ENCODE peak calls at places on chromosomes 13 and 19, in seven cellular contexts. H, B, J, A, S, G and R are unnamed samples.

GRCh38 chr19:53864308-53864836 is 3.3 kb upstream of the MYADM start:
- DNase-seq in H (peak), B (no peak), J (peak), A (no peak), S (no peak), G (peak), R (no peak)

GRCh38 chr19:33406521-33407139 is 33.1 kb downstream of the CEBPG start:
- DNase-seq in H (peak), B (no peak), J (peak), A (peak), S (peak), G (peak), R (peak)

GRCh38 chr19:32748497-32748896 is 28.9 kb downstream of the TDRD12 start:
- DNase-seq in H (peak), B (no peak), J (peak), A (no peak), S (no peak), G (peak), R (no peak)

GRCh38 chr19:15107056-15108010 is at the start of gene SYDE1:
- DNase-seq in H (peak), B (no peak), J (peak), A (no peak), S (no peak), G (no peak), R (peak)

GRCh38 chr19:10450191-10450852 is 30.0 kb downstream of the PDE4A start:
- DNase-seq in H (no peak), B (no peak), J (no peak), A (no peak), S (no peak), G (no peak), R (no peak)

GRCh38 chr13:39506559-39507390 is 96.2 kb downstream of the LHFPL6 start:
- DNase-seq in H (no peak), B (no peak), J (no peak), A (no peak), S (no peak), G (no peak), R (peak)

GRCh38 chr19:41699231-41699967 is 9.0 kb upstream of the CEACAM5 start:
- DNase-seq in H (no peak), B (no peak), J (peak), A (no peak), S (no peak), G (no peak), R (no peak)

GRCh38 chr13:108915634-108916497 is 286.5 kb downstream of the MYO16 start:
- DNase-seq in H (peak), B (peak), J (peak), A (peak), S (peak), G (peak), R (peak)

GRCh38 chr13:110616103-110617101 is 1.1 kb downstream of the NAXD start:
- DNase-seq in H (peak), B (no peak), J (peak), A (peak), S (no peak), G (peak), R (peak)

GRCh38 chr19:38877781-38878574 is at the start of gene RINL:
- DNase-seq in H (no peak), B (no peak), J (no peak), A (no peak), S (no peak), G (peak), R (no peak)

GRCh38 chr19:9881720-9882119 is 46.6 kb downstream of the PIN1 start:
- DNase-seq in H (no peak), B (no peak), J (no peak), A (peak), S (no peak), G (no peak), R (no peak)

GRCh38 chr13:34657716-34658115 is 284.4 kb upstream of the NBEA start:
- DNase-seq in H (no peak), B (no peak), J (peak), A (no peak), S (no peak), G (no peak), R (peak)

GRCh38 chr13:26249551-26249950 is 4.4 kb upstream of the CDK8 start:
- DNase-seq in H (no peak), B (no peak), J (no peak), A (no peak), S (no peak), G (no peak), R (no peak)

GRCh38 chr19:6639439-6639838 is 30.5 kb downstream of the TNFSF14 start:
- DNase-seq in H (no peak), B (no peak), J (no peak), A (no peak), S (no peak), G (no peak), R (no peak)

GRCh38 chr13:74669149-74669548 is 534.9 kb upstream of the KLF12 start:
- DNase-seq in H (no peak), B (no peak), J (no peak), A (no peak), S (no peak), G (no peak), R (no peak)

GRCh38 chr19:41407271-41407670 is 9.7 kb downstream of the BCKDHA start:
- DNase-seq in H (no peak), B (no peak), J (no peak), A (no peak), S (no peak), G (no peak), R (no peak)

GRCh38 chr13:28423010-28423409 is 71.9 kb downstream of the FLT1 start:
- DNase-seq in H (no peak), B (peak), J (no peak), A (no peak), S (no peak), G (no peak), R (no peak)

GRCh38 chr13:26895081-26895807 is 134.7 kb upstream of the GPR12 start:
- DNase-seq in H (no peak), B (no peak), J (no peak), A (no peak), S (no peak), G (no peak), R (no peak)

GRCh38 chr13:40031031-40031430 is 375.6 kb downstream of the COG6 start:
- DNase-seq in H (no peak), B (no peak), J (no peak), A (no peak), S (no peak), G (no peak), R (peak)

GRCh38 chr13:112627161-112627560 is 39.2 kb upstream of the TUBGCP3 start:
- DNase-seq in H (no peak), B (no peak), J (no peak), A (no peak), S (no peak), G (no peak), R (no peak)

GRCh38 chr19:49924004-49924880 is 4.8 kb upstream of the ATF5 start:
- DNase-seq in H (no peak), B (peak), J (no peak), A (no peak), S (no peak), G (no peak), R (no peak)

GRCh38 chr19:47704024-47704423 is 9.2 kb upstream of the EHD2 start:
- DNase-seq in H (no peak), B (no peak), J (no peak), A (no peak), S (no peak), G (no peak), R (peak)

GRCh38 chr13:90477194-90477593 is 870.3 kb upstream of the MIR17HG start:
- DNase-seq in H (no peak), B (no peak), J (no peak), A (no peak), S (no peak), G (no peak), R (no peak)

GRCh38 chr13:99982021-99982740 is 597 bp downstream of the ZIC2 start:
- DNase-seq in H (no peak), B (no peak), J (peak), A (no peak), S (no peak), G (peak), R (no peak)

GRCh38 chr13:49421391-49421790 is 22.5 kb downstream of the CAB39L start:
- DNase-seq in H (peak), B (peak), J (peak), A (peak), S (no peak), G (peak), R (no peak)

GRCh38 chr19:41928221-41928683 is at the start of gene ERFL:
- DNase-seq in H (no peak), B (no peak), J (no peak), A (no peak), S (no peak), G (peak), R (no peak)

GRCh38 chr19:55519461-55520311 is 17.2 kb downstream of the SBK2 start:
- DNase-seq in H (peak), B (no peak), J (peak), A (no peak), S (no peak), G (no peak), R (peak)
- TF ChIP-seq CEBPB in H (no peak), B (no peak), J (peak), A (no peak), S (no peak), G (peak), R (peak)

GRCh38 chr13:47211106-47211505 is 314.3 kb upstream of the HTR2A start:
- DNase-seq in H (no peak), B (no peak), J (no peak), A (no peak), S (peak), G (no peak), R (peak)

GRCh38 chr13:47216176-47216822 is 319.4 kb upstream of the HTR2A start:
- DNase-seq in H (no peak), B (no peak), J (no peak), A (no peak), S (no peak), G (no peak), R (peak)

GRCh38 chr13:47215741-47216140 is 318.9 kb upstream of the HTR2A start:
- DNase-seq in H (no peak), B (no peak), J (peak), A (no peak), S (peak), G (no peak), R (peak)

GRCh38 chr13:47218611-47219010 is 321.8 kb upstream of the HTR2A start:
- DNase-seq in H (no peak), B (no peak), J (no peak), A (no peak), S (no peak), G (no peak), R (no peak)

DNA sequence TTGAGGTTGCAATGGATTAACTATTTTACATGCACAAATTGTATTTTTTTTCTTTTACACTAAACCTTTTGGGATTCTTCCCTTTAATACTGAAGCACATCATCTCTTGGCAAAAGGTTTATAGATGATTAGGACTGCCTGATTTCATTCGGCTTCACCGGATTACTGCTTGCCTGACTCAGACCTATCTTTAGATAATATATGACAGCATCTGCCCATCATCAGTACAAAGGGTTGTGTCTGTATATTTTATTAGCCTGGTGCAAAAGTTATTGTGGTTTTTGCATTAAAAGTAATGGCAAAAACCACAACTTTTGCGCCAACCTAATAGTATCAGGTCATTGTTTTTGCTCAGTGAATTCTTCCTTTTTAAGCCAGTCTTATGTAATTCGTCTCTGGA is 316.2 kb upstream of the HTR2A start:
- DNase-seq in H (no peak), B (no peak), J (no peak), A (no peak), S (no peak), G (no peak), R (peak)
- TF ChIP-seq RAD21 in H (no peak), B (no peak), J (no peak), A (no peak), S (no peak), G (no peak), R (no peak)

GRCh38 chr13:71578048-71578447 is 289.0 kb downstream of the DACH1 start:
- DNase-seq in H (no peak), B (no peak), J (no peak), A (no peak), S (no peak), G (no peak), R (no peak)
- TF ChIP-seq CEBPB in H (no peak), B (no peak), J (no peak), A (no peak), S (no peak), G (no peak), R (no peak)

GRCh38 chr19:35120492-35120891 is 4.9 kb downstream of the FXYD3 start:
- DNase-seq in H (no peak), B (no peak), J (peak), A (no peak), S (no peak), G (no peak), R (peak)
- TF ChIP-seq RAD21 in H (no peak), B (no peak), J (no peak), A (no peak), S (no peak), G (no peak), R (no peak)

DNA sequence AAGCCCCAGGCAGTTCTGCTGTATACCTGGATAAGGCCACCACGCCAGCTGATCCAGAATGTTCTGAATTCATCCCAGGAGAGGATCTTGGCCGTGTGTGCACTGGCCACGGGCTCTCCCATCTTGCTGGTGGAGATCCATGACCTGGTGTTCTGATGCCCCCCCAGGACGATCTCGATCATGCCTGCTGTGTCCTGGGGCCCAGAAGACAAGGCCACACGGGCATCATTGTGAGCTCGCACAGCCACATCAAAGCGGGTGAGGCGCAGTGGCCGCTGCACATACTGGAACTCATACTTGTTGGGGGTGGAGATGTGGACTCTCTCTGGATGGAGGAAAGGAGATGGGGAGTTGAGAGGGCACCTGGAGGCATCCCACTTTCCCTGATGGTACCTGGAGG is 40.1 kb downstream of the F2RL3 start:
- DNase-seq in H (no peak), B (no peak), J (no peak), A (no peak), S (no peak), G (no peak), R (no peak)
- TF ChIP-seq CEBPB in H (no peak), B (no peak), J (no peak), A (no peak), S (no peak), G (no peak), R (no peak)

DNA sequence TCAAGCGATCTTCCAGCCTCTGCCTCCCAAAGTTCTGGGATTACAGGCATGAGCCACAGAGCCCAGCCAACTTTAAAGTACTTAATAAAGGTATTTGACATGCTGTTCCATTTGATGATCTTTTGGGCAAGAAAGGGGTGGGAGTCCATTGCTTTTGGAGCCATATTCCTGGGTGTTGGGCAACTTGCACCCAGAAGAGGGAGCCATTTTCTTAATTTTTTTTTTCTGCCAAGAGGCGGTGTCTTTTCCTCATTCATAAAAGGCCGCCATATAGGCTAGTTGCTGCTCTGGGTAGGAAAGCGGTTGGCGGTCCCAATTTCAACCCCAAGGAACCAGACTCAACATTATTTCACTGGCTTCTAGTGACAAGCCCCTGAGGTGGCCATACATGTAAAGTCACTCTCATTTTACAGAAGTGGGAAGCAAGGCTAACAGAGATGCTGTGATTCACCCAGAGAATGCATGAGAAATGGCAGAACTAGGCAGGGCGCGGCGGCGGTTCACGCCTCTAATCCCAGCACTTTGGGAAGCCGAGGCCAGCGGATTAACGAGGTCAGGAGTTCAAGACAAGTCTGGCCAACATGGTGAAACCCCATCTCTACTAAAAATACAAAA is 139.6 kb downstream of the CACNA1A start:
- DNase-seq in H (no peak), B (no peak), J (peak), A (peak), S (peak), G (peak), R (peak)
- TF ChIP-seq RAD21 in H (no peak), B (peak), J (peak), A (peak), S (peak), G (peak), R (peak)